ENCODE peak calls at places on chromosomes 6 and 20, in seven cellular contexts. J, X, V, N, Q, W and E are unnamed samples.

GRCh38 chr6:163956571-163957407 is 542.3 kb downstream of the QKI start:
- DNase-seq in W (peak), Q (peak), V (peak), X (peak), J (no peak), N (peak), E (peak)

GRCh38 chr6:154382707-154383106 is 26.1 kb upstream of the IPCEF1 start:
- DNase-seq in N (no peak), J (no peak), V (no peak), Q (no peak), W (no peak), X (no peak), E (no peak)

GRCh38 chr20:46400253-46400652 is 6.2 kb downstream of the ELMO2 start:
- DNase-seq in J (no peak), W (peak), N (no peak), V (no peak), Q (no peak), X (no peak), E (no peak)

GRCh38 chr6:52227495-52227894 is 16.8 kb downstream of the IL17F start:
- DNase-seq in V (no peak), J (no peak), Q (no peak), W (no peak), N (no peak), X (no peak), E (no peak)

GRCh38 chr20:12564982-12565381 is 443.8 kb upstream of the SPTLC3 start:
- DNase-seq in N (no peak), V (no peak), W (no peak), Q (no peak), J (no peak), X (no peak), E (no peak)

GRCh38 chr6:18119236-18119635 is 3.2 kb downstream of the NHLRC1 start:
- DNase-seq in X (no peak), Q (no peak), W (no peak), V (no peak), J (no peak), N (no peak), E (no peak)

GRCh38 chr6:166830185-166830890 is 126.0 kb downstream of the RNASET2 start:
- DNase-seq in X (no peak), N (no peak), J (no peak), V (no peak), Q (no peak), W (no peak), E (no peak)

GRCh38 chr20:4833074-4833473 is 111.4 kb downstream of the PRND start:
- DNase-seq in J (no peak), W (no peak), Q (no peak), V (no peak), N (no peak), X (no peak), E (no peak)